ENCODE peak calls at places on chromosomes 3 and 15, in seven cellular contexts. S, W, B, D, Y, L and G are unnamed samples.

GRCh38 chr3:104951426-104951825 is 415.3 kb upstream of the ALCAM start:
- DNase-seq in S (no peak), W (no peak), B (no peak), D (no peak), Y (no peak), L (no peak), G (no peak)

GRCh38 chr3:124250053-124250452 is 258.1 kb upstream of the ROPN1 start:
- DNase-seq in S (no peak), W (no peak), B (no peak), D (no peak), Y (no peak), L (no peak), G (no peak)

GRCh38 chr3:58628823-58629562 is 37.6 kb downstream of the FAM3D start:
- DNase-seq in S (peak; percentile 44), W (no peak), B (no peak), D (no peak), Y (no peak), L (no peak), G (no peak)

GRCh38 chr3:127738192-127738840 is 65.6 kb downstream of the ABTB1 start:
- DNase-seq in S (peak; percentile 63), W (peak; percentile 39), B (no peak), D (no peak), Y (no peak), L (no peak), G (no peak)

GRCh38 chr15:91630090-91630489 is 223.4 kb upstream of the SLCO3A1 start:
- DNase-seq in S (no peak), W (no peak), B (no peak), D (no peak), Y (no peak), L (no peak), G (no peak)

GRCh38 chr3:122677261-122677660 is 3.4 kb upstream of the PARP14 start:
- DNase-seq in S (no peak), W (no peak), B (no peak), D (no peak), Y (no peak), L (no peak), G (no peak)

GRCh38 chr15:63369766-63370165 is 11.9 kb downstream of the CA12 start:
- DNase-seq in S (no peak), W (no peak), B (no peak), D (no peak), Y (no peak), L (no peak), G (no peak)

GRCh38 chr3:174243194-174243593 is 615.9 kb upstream of the NAALADL2 start:
- DNase-seq in S (no peak), W (no peak), B (no peak), D (no peak), Y (no peak), L (no peak), G (no peak)

GRCh38 chr15:99185731-99186130 is 63.6 kb downstream of the TTC23 start:
- DNase-seq in S (no peak), W (no peak), B (no peak), D (no peak), Y (no peak), L (no peak), G (no peak)